ENCODE peak calls at places on chromosomes 3 and 15, in eight cellular contexts. V, Z, N, W, C, E, M and X are unnamed samples.

GRCh38 chr15:81813215-81813614 is 232.6 kb downstream of the MEX3B start:
- DNase-seq in V (no peak), Z (no peak), N (no peak), W (peak; percentile 50), C (no peak), E (no peak), M (no peak), X (no peak)

GRCh38 chr15:90033006-90033405 is 31.9 kb downstream of the ZNF710 start:
- DNase-seq in V (no peak), Z (no peak), N (no peak), W (no peak), C (no peak), E (no peak), M (no peak), X (no peak)

GRCh38 chr3:97389883-97390282 is 374.7 kb upstream of the ARL6 start:
- DNase-seq in V (no peak), Z (no peak), N (no peak), W (no peak), C (no peak), E (no peak), M (no peak), X (no peak)

GRCh38 chr3:73827204-73827603 is 202.5 kb upstream of the PDZRN3 start:
- DNase-seq in V (no peak), Z (no peak), N (no peak), W (no peak), C (no peak), E (no peak), M (no peak), X (no peak)

GRCh38 chr3:29764603-29765254 is 483.9 kb downstream of the RBMS3 start:
- DNase-seq in V (peak; percentile 96), Z (no peak), N (peak; percentile 70), W (peak; percentile 83), C (no peak), E (no peak), M (no peak), X (peak; percentile 69)

GRCh38 chr3:129621626-129622417 is 15.3 kb upstream of the PLXND1 start:
- DNase-seq in V (no peak), Z (no peak), N (no peak), W (no peak), C (no peak), E (no peak), M (no peak), X (no peak)

GRCh38 chr3:138861755-138862333 is 27.1 kb upstream of the PIK3CB start:
- DNase-seq in V (peak; percentile 39), Z (no peak), N (peak; percentile 84), W (peak; percentile 93), C (no peak), E (no peak), M (no peak), X (peak; percentile 74)

GRCh38 chr15:38216763-38217162 is 35.9 kb upstream of the SPRED1 start:
- DNase-seq in V (no peak), Z (no peak), N (no peak), W (no peak), C (no peak), E (no peak), M (no peak), X (no peak)

GRCh38 chr3:16768956-16769355 is 115.8 kb upstream of the PLCL2 start:
- DNase-seq in V (peak; percentile 60), Z (no peak), N (no peak), W (no peak), C (no peak), E (no peak), M (no peak), X (peak; percentile 93)

GRCh38 chr3:39108309-39108708 is 829 bp downstream of the TTC21A start:
- DNase-seq in V (no peak), Z (peak; percentile 14), N (no peak), W (no peak), C (peak; percentile 48), E (peak; percentile 84), M (peak; percentile 73), X (no peak)

GRCh38 chr15:72778796-72779195 is 4.8 kb downstream of the ADPGK start:
- DNase-seq in V (no peak), Z (no peak), N (no peak), W (no peak), C (no peak), E (no peak), M (no peak), X (peak; percentile 43)

GRCh38 chr3:143958966-143959365 is 12.7 kb upstream of the DIPK2A start:
- DNase-seq in V (no peak), Z (no peak), N (no peak), W (no peak), C (no peak), E (no peak), M (no peak), X (no peak)

GRCh38 chr3:48303021-48303420 is 30.4 kb downstream of the SPINK8 start:
- DNase-seq in V (no peak), Z (no peak), N (no peak), W (no peak), C (no peak), E (no peak), M (no peak), X (no peak)

GRCh38 chr15:63014578-63014977 is 28.0 kb upstream of the TPM1 start:
- DNase-seq in V (no peak), Z (no peak), N (no peak), W (no peak), C (no peak), E (no peak), M (no peak), X (no peak)

GRCh38 chr3:175940243-175940642 is 1081.1 kb downstream of the NAALADL2 start:
- DNase-seq in V (no peak), Z (no peak), N (no peak), W (no peak), C (no peak), E (no peak), M (no peak), X (peak; percentile 11)

GRCh38 chr15:67999320-68000100 is 54.6 kb upstream of the PIAS1 start:
- DNase-seq in V (no peak), Z (no peak), N (no peak), W (no peak), C (no peak), E (no peak), M (no peak), X (no peak)

GRCh38 chr15:100981086-100981485 is 61.9 kb downstream of the LRRK1 start:
- DNase-seq in V (no peak), Z (no peak), N (no peak), W (no peak), C (no peak), E (no peak), M (no peak), X (peak; percentile 37)

GRCh38 chr3:71341721-71342120 is 241.8 kb downstream of the FOXP1 start:
- DNase-seq in V (peak; percentile 85), Z (no peak), N (peak; percentile 36), W (no peak), C (no peak), E (no peak), M (no peak), X (peak; percentile 72)

GRCh38 chr15:63835211-63835568 is 1.4 kb upstream of the HERC1 start:
- DNase-seq in V (no peak), Z (no peak), N (no peak), W (no peak), C (no peak), E (no peak), M (no peak), X (no peak)

GRCh38 chr3:79344876-79345871 is 422.6 kb downstream of the ROBO1 start:
- DNase-seq in V (no peak), Z (no peak), N (no peak), W (no peak), C (no peak), E (no peak), M (no peak), X (no peak)

GRCh38 chr15:76936671-76937070 is 5.1 kb downstream of the RCN2 start:
- DNase-seq in V (peak; percentile 20), Z (no peak), N (peak; percentile 30), W (peak; percentile 5), C (no peak), E (no peak), M (no peak), X (no peak)

GRCh38 chr3:152399374-152399773 is 130.6 kb downstream of the MBNL1 start:
- DNase-seq in V (peak; percentile 66), Z (no peak), N (peak; percentile 73), W (no peak), C (no peak), E (no peak), M (no peak), X (no peak)

GRCh38 chr3:11059090-11059798 is 66.7 kb downstream of the SLC6A1 start:
- DNase-seq in V (peak; percentile 78), Z (peak; percentile 62), N (peak; percentile 57), W (peak; percentile 78), C (peak; percentile 78), E (peak; percentile 38), M (peak; percentile 50), X (peak; percentile 85)

GRCh38 chr3:11154036-11154952 is at the start of gene HRH1:
- DNase-seq in V (peak; percentile 33), Z (peak; percentile 36), N (peak; percentile 36), W (no peak), C (no peak), E (no peak), M (no peak), X (peak; percentile 71)

GRCh38 chr3:129010316-129010956 is 9.3 kb downstream of the EFCC1 start:
- DNase-seq in V (no peak), Z (no peak), N (no peak), W (no peak), C (no peak), E (no peak), M (no peak), X (no peak)

GRCh38 chr3:194748229-194748628 is 62.5 kb downstream of the FAM43A start:
- DNase-seq in V (no peak), Z (no peak), N (no peak), W (no peak), C (no peak), E (no peak), M (no peak), X (no peak)

GRCh38 chr3:120741837-120742197 is 499 bp downstream of the RABL3 start:
- DNase-seq in V (peak; percentile 52), Z (no peak), N (no peak), W (no peak), C (no peak), E (no peak), M (no peak), X (no peak)

GRCh38 chr3:187183210-187183862 is 13.9 kb upstream of the RTP1 start:
- DNase-seq in V (peak; percentile 70), Z (no peak), N (peak; percentile 79), W (no peak), C (no peak), E (no peak), M (peak; percentile 28), X (no peak)

GRCh38 chr3:176867681-176868663 is 329.3 kb downstream of the TBL1XR1 start:
- DNase-seq in V (no peak), Z (no peak), N (peak; percentile 68), W (no peak), C (no peak), E (no peak), M (no peak), X (no peak)

GRCh38 chr3:137062250-137062649 is 104.5 kb downstream of the IL20RB start:
- DNase-seq in V (no peak), Z (no peak), N (no peak), W (no peak), C (no peak), E (no peak), M (no peak), X (no peak)

GRCh38 chr15:34043813-34044212 is 4.8 kb upstream of the AVEN start:
- DNase-seq in V (no peak), Z (no peak), N (no peak), W (no peak), C (no peak), E (no peak), M (no peak), X (peak; percentile 45)